ENCODE peak calls at places on chromosomes 3 and 15, in four cellular contexts. H is K562, A is HL-60, D is GM12878. O is an unnamed sample.

GRCh38 chr3:102531686-102532085 is 96.9 kb downstream of the ZPLD1 start:
- DNase-seq in D (no peak), A (no peak), H (no peak), O (no peak)

GRCh38 chr3:176951144-176951543 is 246.1 kb downstream of the TBL1XR1 start:
- DNase-seq in D (no peak), A (no peak), H (no peak), O (no peak)

GRCh38 chr3:160665784-160666526 is 11.0 kb upstream of the ARL14 start:
- DNase-seq in D (peak), H (no peak), A (no peak), O (no peak)

GRCh38 chr3:180036678-180037455 is at the start of gene PEX5L:
- DNase-seq in D (no peak), H (peak), A (peak), O (no peak)

GRCh38 chr15:77841376-77841775 is 208.7 kb upstream of the LINGO1 start:
- DNase-seq in D (no peak), H (no peak), A (no peak), O (no peak)

GRCh38 chr3:161372321-161373260 is 1.3 kb upstream of the SPTSSB start:
- DNase-seq in A (no peak), H (no peak), D (no peak), O (peak)

GRCh38 chr3:168847293-168847883 is 751.7 kb upstream of the GOLIM4 start:
- DNase-seq in H (peak), D (peak), A (no peak), O (no peak)

GRCh38 chr15:94231728-94232086 is 346 bp downstream of the MCTP2 start:
- DNase-seq in A (no peak), H (no peak), D (no peak), O (no peak)

GRCh38 chr3:150385296-150386242 is 22.5 kb upstream of the TSC22D2 start:
- DNase-seq in H (no peak), A (no peak), D (peak), O (no peak)

GRCh38 chr15:40081691-40082194 is 26.9 kb downstream of the BMF start:
- DNase-seq in A (no peak), D (no peak), H (peak), O (no peak)

GRCh38 chr3:107235193-107235922 is 141.9 kb upstream of the CCDC54 start:
- DNase-seq in A (no peak), D (no peak), H (no peak), O (no peak)

GRCh38 chr3:99678023-99678422 is 39.6 kb downstream of the COL8A1 start:
- DNase-seq in A (no peak), H (no peak), D (no peak), O (no peak)

GRCh38 chr15:59862191-59863155 is 141.6 kb upstream of the FOXB1 start:
- DNase-seq in H (no peak), D (no peak), A (no peak), O (no peak)

GRCh38 chr15:66389859-66390382 is 3.2 kb downstream of the MAP2K1 start:
- DNase-seq in D (no peak), H (no peak), A (no peak), O (no peak)

GRCh38 chr3:27623085-27623753 is 98.9 kb downstream of the EOMES start:
- DNase-seq in A (no peak), H (no peak), D (no peak), O (no peak)

GRCh38 chr15:60477991-60478632 is 830 bp downstream of the ICE2 start:
- DNase-seq in A (no peak), D (peak), H (peak), O (no peak)

GRCh38 chr3:129888739-129889138 is 4.8 kb downstream of the TMCC1 start:
- DNase-seq in D (no peak), H (peak), A (no peak), O (no peak)

GRCh38 chr15:78059110-78059839 is 18.2 kb downstream of the TBC1D2B start:
- DNase-seq in H (no peak), D (no peak), A (no peak), O (no peak)

GRCh38 chr3:11212301-11212613 is 58.0 kb downstream of the HRH1 start:
- DNase-seq in A (no peak), H (no peak), D (no peak), O (no peak)

GRCh38 chr3:129467934-129468333 is 27.9 kb downstream of the IFT122 start:
- DNase-seq in H (no peak), A (no peak), D (no peak), O (no peak)

GRCh38 chr3:85726241-85726640 is 767.5 kb downstream of the CADM2 start:
- DNase-seq in D (no peak), H (no peak), A (no peak), O (no peak)

GRCh38 chr15:72117698-72118399 is at the start of gene MYO9A:
- DNase-seq in H (peak), A (peak), D (peak), O (peak)

GRCh38 chr3:183698760-183699159 is 1.2 kb downstream of the YEATS2 start:
- DNase-seq in H (peak), D (no peak), A (peak), O (no peak)

GRCh38 chr3:20666091-20666490 is 480.1 kb upstream of the SGO1 start:
- DNase-seq in H (no peak), D (no peak), A (no peak), O (no peak)

GRCh38 chr3:183825380-183826161 is at the start of gene MAP6D1:
- DNase-seq in H (no peak), D (no peak), A (peak), O (peak)

GRCh38 chr3:123783050-123783724 is 100.9 kb downstream of the MYLK start:
- DNase-seq in A (no peak), D (no peak), H (no peak), O (no peak)

GRCh38 chr15:74202461-74203401 is at the start of gene STRA6:
- DNase-seq in D (no peak), H (peak), A (no peak), O (no peak)

GRCh38 chr15:63860161-63860954 is 26.6 kb upstream of the HERC1 start:
- DNase-seq in H (peak), D (no peak), A (no peak), O (no peak)

GRCh38 chr3:9135930-9136525 is 113.4 kb downstream of the SRGAP3 start:
- DNase-seq in D (no peak), H (no peak), A (no peak), O (no peak)

GRCh38 chr3:194814878-194815357 is 129.2 kb downstream of the FAM43A start:
- DNase-seq in D (no peak), H (no peak), A (no peak), O (no peak)

GRCh38 chr3:194816748-194817591 is 131.3 kb downstream of the FAM43A start:
- DNase-seq in A (no peak), H (no peak), D (no peak), O (no peak)

GRCh38 chr3:194812177-194812576 is 126.5 kb downstream of the FAM43A start:
- DNase-seq in D (no peak), A (no peak), H (no peak), O (no peak)

DNA sequence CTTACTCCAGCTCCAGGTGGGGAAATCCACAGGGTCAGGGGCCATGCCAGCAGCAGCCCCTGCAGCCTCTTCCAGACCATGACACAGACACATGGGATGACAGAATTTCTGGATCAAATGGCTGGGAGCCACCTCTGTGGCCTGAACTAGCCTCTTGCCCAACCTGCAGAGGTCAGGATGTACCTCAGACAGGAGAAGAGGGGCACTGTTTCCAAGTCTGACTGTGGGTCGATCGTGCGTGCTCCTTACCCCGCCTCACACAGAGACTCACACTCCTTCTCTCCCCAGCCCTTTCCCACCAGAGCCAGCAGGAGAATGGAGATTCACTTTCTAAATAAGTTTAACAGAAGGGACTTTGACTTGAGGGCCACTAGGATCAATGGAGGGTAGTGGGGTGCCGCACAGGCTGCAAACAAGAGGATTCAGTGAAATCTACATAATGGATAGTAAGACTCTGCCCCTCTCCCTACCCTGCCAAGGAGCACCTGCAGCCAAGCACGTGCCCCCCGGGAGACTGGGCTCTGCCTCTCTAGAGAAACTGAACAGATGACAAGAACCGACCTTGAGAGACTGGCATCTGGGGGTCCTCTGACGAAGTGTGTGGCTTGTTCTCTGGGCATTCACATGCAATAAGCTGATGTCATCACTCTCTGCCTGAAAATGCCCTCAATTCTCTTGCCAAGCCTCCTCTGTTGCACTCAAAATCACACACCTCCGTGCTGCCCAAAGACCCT is 132.1 kb downstream of the FAM43A start:
- DNase-seq in H (no peak), A (no peak), D (no peak), O (no peak)
- TF ChIP-seq SPI1 in H (no peak), A (no peak), D (no peak), O (no peak)

GRCh38 chr3:65912647-65913046 is 126.1 kb downstream of the MAGI1 start:
- DNase-seq in D (no peak), A (no peak), H (no peak), O (no peak)

GRCh38 chr3:65914032-65914739 is 124.5 kb downstream of the MAGI1 start:
- DNase-seq in H (no peak), A (no peak), D (no peak), O (no peak)

GRCh38 chr3:65915477-65915876 is 123.2 kb downstream of the MAGI1 start:
- DNase-seq in A (no peak), D (no peak), H (no peak), O (no peak)

GRCh38 chr3:65919841-65920240 is 118.9 kb downstream of the MAGI1 start:
- DNase-seq in H (no peak), D (no peak), A (no peak), O (no peak)

DNA sequence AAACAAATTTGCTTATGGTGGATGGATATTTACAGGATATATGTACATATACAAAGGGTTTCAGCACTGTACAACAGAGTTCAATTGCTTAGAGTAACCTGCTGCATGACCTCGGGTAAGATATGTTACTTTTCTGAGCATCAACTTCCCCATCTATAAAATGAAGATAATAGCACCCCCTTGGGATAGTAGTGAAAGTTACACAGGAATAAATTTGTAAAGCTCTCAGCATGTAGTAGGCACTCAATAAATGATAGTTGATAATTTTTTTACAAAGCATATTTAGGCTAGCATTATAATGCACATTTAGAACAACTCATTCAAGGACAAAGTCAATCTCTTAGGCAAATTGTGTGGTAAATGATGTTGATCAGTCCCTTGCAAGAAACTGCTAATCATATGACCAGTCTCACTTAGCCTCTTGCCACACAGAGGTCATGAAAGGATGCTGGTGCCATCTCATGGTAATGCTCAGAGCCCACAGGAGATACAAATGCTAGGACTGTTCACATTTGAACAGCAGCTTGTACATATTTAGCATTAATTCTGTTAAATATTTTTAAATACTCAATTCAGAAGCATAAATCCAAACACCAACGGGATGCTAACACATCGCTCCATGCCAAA is 123.9 kb downstream of the MAGI1 start:
- DNase-seq in D (no peak), A (no peak), H (no peak), O (no peak)
- TF ChIP-seq SPI1 in D (no peak), A (no peak), H (no peak), O (no peak)

GRCh38 chr3:31906182-31906581 is 74.9 kb downstream of the OSBPL10 start:
- DNase-seq in A (no peak), H (no peak), D (no peak), O (no peak)

GRCh38 chr3:31908391-31909097 is 72.5 kb downstream of the OSBPL10 start:
- DNase-seq in H (no peak), D (no peak), A (no peak), O (no peak)

GRCh38 chr3:31900583-31900982 is 80.5 kb downstream of the OSBPL10 start:
- DNase-seq in H (no peak), D (no peak), A (no peak), O (no peak)

GRCh38 chr3:31909455-31909854 is 71.6 kb downstream of the OSBPL10 start:
- DNase-seq in D (no peak), H (no peak), A (no peak), O (no peak)

GRCh38 chr3:31903686-31904431 is 77.2 kb downstream of the OSBPL10 start:
- DNase-seq in H (no peak), D (no peak), A (no peak), O (no peak)
- TF ChIP-seq SPI1 in H (no peak), D (no peak), A (no peak), O (no peak)

GRCh38 chr3:181615666-181616065 is 96.1 kb upstream of the SOX2 start:
- DNase-seq in A (no peak), D (no peak), H (no peak), O (no peak)
- TF ChIP-seq SPI1 in A (no peak), D (no peak), H (no peak), O (no peak)

GRCh38 chr3:50224639-50225038 is 11.4 kb upstream of the GNAI2 start:
- DNase-seq in D (no peak), A (no peak), H (no peak), O (no peak)

GRCh38 chr3:50230106-50230832 is 5.7 kb upstream of the GNAI2 start:
- DNase-seq in D (no peak), A (peak), H (no peak), O (no peak)

GRCh38 chr3:50226888-50227389 is 9.1 kb upstream of the GNAI2 start:
- DNase-seq in A (no peak), H (peak), D (no peak), O (no peak)

GRCh38 chr3:50229490-50229889 is 6.5 kb upstream of the GNAI2 start:
- DNase-seq in H (no peak), A (no peak), D (no peak), O (no peak)

GRCh38 chr3:50227390-50228183 is 8.4 kb upstream of the GNAI2 start:
- DNase-seq in H (peak), D (peak), A (peak), O (peak)
- TF ChIP-seq SPI1 in H (no peak), D (no peak), A (no peak), O (no peak)

GRCh38 chr15:35329521-35329921 is 216.4 kb downstream of the DPH6 start:
- DNase-seq in A (no peak), D (no peak), H (no peak), O (no peak)
- TF ChIP-seq SPI1 in A (no peak), D (no peak), H (no peak), O (no peak)

DNA sequence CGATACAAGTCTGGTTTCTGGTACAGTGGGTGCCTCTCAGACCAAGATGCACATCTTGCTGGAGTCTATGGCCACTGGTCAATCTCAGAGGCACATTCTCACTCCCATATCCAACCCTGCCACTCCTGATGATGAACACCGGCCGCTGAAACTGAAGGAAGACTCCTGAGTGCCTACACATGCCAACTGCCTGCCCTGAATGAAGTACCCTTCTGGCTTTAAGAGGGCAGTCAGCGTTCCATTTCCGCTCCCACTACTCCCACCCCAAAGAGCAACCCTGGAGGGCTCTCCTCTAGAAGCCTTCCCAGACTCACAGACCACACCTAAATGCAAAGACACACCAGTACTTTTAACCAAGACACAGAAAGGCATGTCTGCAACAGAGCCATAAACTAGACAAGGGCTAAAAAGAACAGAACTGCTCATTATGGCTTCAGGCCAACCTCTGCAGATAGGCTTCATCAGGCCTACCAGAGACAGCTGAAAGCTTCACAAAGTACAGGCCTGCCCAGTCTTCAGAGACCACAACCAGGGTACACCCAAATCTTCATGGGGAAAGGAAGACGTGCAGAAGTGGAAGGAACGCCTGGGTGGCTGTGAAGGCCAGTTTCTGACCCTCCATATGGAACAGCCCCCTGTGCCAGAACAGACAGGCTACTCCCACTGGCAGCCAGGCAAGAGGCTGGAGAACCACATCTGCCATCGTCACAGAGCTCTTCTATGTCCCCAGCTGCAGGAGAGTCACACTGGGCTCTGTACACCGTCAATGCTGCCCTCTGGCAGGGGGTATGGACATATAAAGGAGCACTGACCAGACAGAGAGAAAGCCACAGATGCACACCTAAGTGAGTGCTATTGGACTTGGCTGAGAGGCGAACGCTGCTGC is 14.2 kb downstream of the ANP32A start:
- DNase-seq in H (no peak), D (no peak), A (no peak), O (no peak)
- TF ChIP-seq SPI1 in H (no peak), D (no peak), A (no peak), O (no peak)

GRCh38 chr15:87496109-87496508 is 760.4 kb downstream of the NTRK3 start:
- DNase-seq in H (no peak), D (no peak), A (no peak), O (no peak)

GRCh38 chr15:87496795-87497194 is 759.7 kb downstream of the NTRK3 start:
- DNase-seq in A (no peak), H (no peak), D (no peak), O (no peak)

GRCh38 chr15:87498545-87498944 is 758.0 kb downstream of the NTRK3 start:
- DNase-seq in H (no peak), A (no peak), D (no peak), O (no peak)

GRCh38 chr15:87502173-87502572 is 754.4 kb downstream of the NTRK3 start:
- DNase-seq in A (no peak), H (no peak), D (no peak), O (no peak)

DNA sequence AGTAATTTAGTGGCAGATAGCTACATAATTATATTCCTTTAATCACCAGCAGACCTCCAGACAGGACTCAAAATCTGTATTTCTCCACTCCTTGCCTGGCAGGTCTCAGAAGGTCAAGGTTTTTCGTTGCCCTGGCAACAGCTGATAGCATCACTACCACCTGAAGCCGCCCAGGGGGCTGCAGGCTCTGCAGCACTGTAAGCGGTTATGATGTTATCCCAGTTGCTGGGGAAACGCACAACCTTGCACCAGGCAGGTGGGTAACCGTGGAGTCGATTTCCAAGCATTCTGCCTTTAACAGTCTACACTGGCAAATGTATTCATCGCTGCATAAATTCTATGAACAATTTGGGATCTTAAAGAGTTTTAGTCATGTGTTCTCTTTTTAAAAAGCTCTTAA is 756.3 kb downstream of the NTRK3 start:
- DNase-seq in A (no peak), D (no peak), H (no peak), O (no peak)
- TF ChIP-seq SPI1 in A (no peak), D (no peak), H (no peak), O (no peak)

GRCh38 chr3:190009621-190010020 is 111.1 kb downstream of the P3H2 start:
- DNase-seq in A (no peak), D (no peak), H (no peak), O (no peak)

GRCh38 chr3:190005343-190006113 is 115.2 kb downstream of the P3H2 start:
- DNase-seq in D (no peak), A (no peak), H (no peak), O (no peak)

GRCh38 chr3:190010486-190010885 is 110.2 kb downstream of the P3H2 start:
- DNase-seq in D (no peak), A (no peak), H (no peak), O (no peak)

GRCh38 chr3:190004656-190005055 is 116.0 kb downstream of the P3H2 start:
- DNase-seq in H (no peak), D (no peak), A (no peak), O (no peak)

DNA sequence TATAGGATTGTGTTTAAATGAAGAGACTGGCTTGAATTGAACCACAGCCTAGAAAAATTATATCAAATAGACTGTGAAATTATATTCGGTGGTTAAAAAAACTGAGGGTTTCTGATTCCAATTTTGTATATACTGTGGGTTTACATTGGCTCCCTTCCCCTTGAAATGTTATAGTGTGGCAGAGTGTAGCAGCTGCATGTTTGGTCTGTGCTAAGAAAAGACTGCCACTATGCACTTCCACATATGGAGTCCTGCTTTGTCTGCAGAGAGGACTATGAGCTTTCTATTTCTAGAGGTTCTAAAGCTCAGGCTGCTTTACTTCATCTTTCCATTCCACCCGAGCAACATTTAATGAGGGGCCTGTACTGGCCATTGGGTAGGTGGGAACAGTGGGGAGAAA is 112.3 kb downstream of the P3H2 start:
- DNase-seq in H (no peak), D (no peak), A (no peak), O (no peak)
- TF ChIP-seq SPI1 in H (no peak), D (no peak), A (no peak), O (peak)

O was measured in GM12891.